ENCODE peak calls at places on chromosomes 6 and 20, in ten cellular contexts. W, Q, P, N, R, K, U, A, T and V are unnamed samples.

GRCh38 chr6:148704539-148704938 is 42.3 kb upstream of the UST start:
- DNase-seq in W (no peak), Q (no peak), P (no peak), N (no peak), R (no peak), K (no peak), U (no peak), A (no peak), T (no peak), V (no peak)

GRCh38 chr20:59185809-59186208 is 22.2 kb downstream of the ZNF831 start:
- DNase-seq in W (no peak), Q (no peak), P (no peak), N (no peak), R (no peak), K (no peak), U (no peak), A (no peak), T (no peak), V (no peak)

GRCh38 chr6:5626727-5627426 is 365.6 kb downstream of the FARS2 start:
- DNase-seq in W (no peak), Q (no peak), P (no peak), N (peak; percentile 31), R (no peak), K (peak; percentile 1), U (no peak), A (no peak), T (no peak), V (no peak)

GRCh38 chr20:53774487-53775203 is 181.0 kb upstream of the ZNF217 start:
- DNase-seq in W (peak; percentile 88), Q (no peak), P (peak; percentile 95), N (no peak), R (peak; percentile 93), K (no peak), U (peak; percentile 95), A (peak; percentile 98), T (peak; percentile 92), V (no peak)

GRCh38 chr6:73285674-73286283 is 22.8 kb upstream of the KHDC1 start:
- DNase-seq in W (no peak), Q (no peak), P (peak; percentile 76), N (no peak), R (peak; percentile 44), K (no peak), U (no peak), A (peak; percentile 50), T (peak; percentile 78), V (no peak)

GRCh38 chr6:52494298-52495072 is 74.3 kb downstream of the EFHC1 start:
- DNase-seq in W (no peak), Q (no peak), P (no peak), N (no peak), R (no peak), K (no peak), U (no peak), A (no peak), T (no peak), V (no peak)

GRCh38 chr20:44460795-44461141 is 14.9 kb upstream of the TTPAL start:
- DNase-seq in W (no peak), Q (peak; percentile 21), P (peak; percentile 23), N (peak; percentile 15), R (no peak), K (no peak), U (no peak), A (peak; percentile 31), T (peak; percentile 61), V (peak; percentile 69)

GRCh38 chr6:157246771-157247484 is 76.4 kb downstream of the TMEM242 start:
- DNase-seq in W (no peak), Q (no peak), P (no peak), N (no peak), R (no peak), K (no peak), U (no peak), A (no peak), T (no peak), V (peak; percentile 20)

GRCh38 chr20:53586640-53587039 is 7.0 kb downstream of the ZNF217 start:
- DNase-seq in W (no peak), Q (no peak), P (no peak), N (no peak), R (no peak), K (no peak), U (no peak), A (no peak), T (no peak), V (no peak)

GRCh38 chr20:25022680-25023079 is 30.1 kb upstream of the APMAP start:
- DNase-seq in W (no peak), Q (no peak), P (no peak), N (no peak), R (no peak), K (no peak), U (no peak), A (no peak), T (no peak), V (no peak)

GRCh38 chr20:2332711-2333110 is 36.9 kb downstream of the TGM3 start:
- DNase-seq in W (no peak), Q (no peak), P (no peak), N (no peak), R (no peak), K (no peak), U (no peak), A (no peak), T (no peak), V (no peak)

GRCh38 chr20:10216146-10216741 is 2.4 kb upstream of the SNAP25 start:
- DNase-seq in W (no peak), Q (no peak), P (peak; percentile 70), N (no peak), R (no peak), K (no peak), U (no peak), A (peak; percentile 12), T (peak; percentile 38), V (no peak)

GRCh38 chr6:41901882-41902519 is 6.8 kb upstream of the USP49 start:
- DNase-seq in W (no peak), Q (no peak), P (peak; percentile 16), N (peak; percentile 53), R (no peak), K (peak; percentile 49), U (no peak), A (peak; percentile 18), T (peak; percentile 45), V (no peak)

GRCh38 chr6:90385914-90386313 is 89.3 kb upstream of the BACH2 start:
- DNase-seq in W (no peak), Q (no peak), P (no peak), N (no peak), R (no peak), K (no peak), U (no peak), A (no peak), T (peak; percentile 40), V (no peak)

GRCh38 chr20:24913076-24913628 is 35.9 kb upstream of the CST7 start:
- DNase-seq in W (no peak), Q (no peak), P (no peak), N (no peak), R (no peak), K (no peak), U (no peak), A (no peak), T (no peak), V (no peak)

GRCh38 chr6:24344981-24345380 is 12.9 kb downstream of the DCDC2 start:
- DNase-seq in W (no peak), Q (no peak), P (no peak), N (no peak), R (no peak), K (no peak), U (no peak), A (no peak), T (no peak), V (no peak)

GRCh38 chr6:129575378-129576118 is 134.4 kb downstream of the ARHGAP18 start:
- DNase-seq in W (peak; percentile 42), Q (peak; percentile 4), P (peak; percentile 72), N (peak; percentile 14), R (peak; percentile 28), K (no peak), U (peak; percentile 24), A (peak; percentile 72), T (peak; percentile 76), V (peak; percentile 4)

GRCh38 chr6:85417336-85417735 is 32.5 kb upstream of the NT5E start:
- DNase-seq in W (no peak), Q (no peak), P (peak; percentile 75), N (no peak), R (no peak), K (no peak), U (no peak), A (peak; percentile 45), T (peak; percentile 69), V (no peak)

GRCh38 chr6:3324262-3324942 is 65.7 kb downstream of the PSMG4 start:
- DNase-seq in W (no peak), Q (no peak), P (peak; percentile 97), N (no peak), R (peak; percentile 52), K (peak; percentile 20), U (peak; percentile 26), A (peak; percentile 85), T (peak; percentile 61), V (no peak)

GRCh38 chr20:41086402-41087324 is 50.7 kb upstream of the PLCG1 start:
- DNase-seq in W (no peak), Q (peak; percentile 76), P (no peak), N (no peak), R (no peak), K (no peak), U (no peak), A (no peak), T (no peak), V (peak; percentile 93)

GRCh38 chr20:44284032-44284431 is 27.0 kb downstream of the FITM2 start:
- DNase-seq in W (no peak), Q (no peak), P (no peak), N (no peak), R (no peak), K (no peak), U (no peak), A (peak; percentile 60), T (no peak), V (no peak)

GRCh38 chr20:959996-960615 is 42.0 kb downstream of the RSPO4 start:
- DNase-seq in W (no peak), Q (no peak), P (no peak), N (no peak), R (no peak), K (no peak), U (no peak), A (no peak), T (no peak), V (no peak)

GRCh38 chr6:75203721-75204120 is 2.1 kb downstream of the COL12A1 start:
- DNase-seq in W (no peak), Q (no peak), P (peak; percentile 36), N (no peak), R (no peak), K (no peak), U (no peak), A (peak; percentile 70), T (peak; percentile 58), V (no peak)

GRCh38 chr6:39785281-39785680 is 6.9 kb upstream of the DAAM2 start:
- DNase-seq in W (no peak), Q (no peak), P (no peak), N (no peak), R (no peak), K (no peak), U (no peak), A (no peak), T (no peak), V (no peak)

GRCh38 chr6:99588618-99589289 is 17.9 kb upstream of the PRDM13 start:
- DNase-seq in W (peak; percentile 35), Q (peak; percentile 90), P (peak; percentile 59), N (peak; percentile 44), R (no peak), K (peak; percentile 62), U (peak; percentile 55), A (peak; percentile 79), T (peak; percentile 91), V (peak; percentile 79)

GRCh38 chr20:35467339-35468224 is 12.2 kb downstream of the CEP250 start:
- DNase-seq in W (peak; percentile 72), Q (no peak), P (peak; percentile 64), N (no peak), R (peak; percentile 21), K (no peak), U (peak; percentile 52), A (peak; percentile 76), T (peak; percentile 89), V (no peak)

GRCh38 chr6:71072508-71072907 is 115.6 kb upstream of the B3GAT2 start:
- DNase-seq in W (no peak), Q (no peak), P (peak; percentile 11), N (no peak), R (no peak), K (no peak), U (no peak), A (peak; percentile 15), T (peak; percentile 31), V (no peak)

GRCh38 chr6:135955106-135955505 is 103.6 kb downstream of the PDE7B start:
- DNase-seq in W (no peak), Q (no peak), P (no peak), N (no peak), R (no peak), K (no peak), U (no peak), A (no peak), T (no peak), V (no peak)